ENCODE peak calls at places on chromosomes 12 and 14, in four cellular contexts. R is K562, M is sigmoid colon, N is esophagus muscularis mucosa. S is an unnamed sample.

GRCh38 chr12:121872546-121873223 is 14.0 kb upstream of the HPD start:
- DNase-seq in N (no peak), M (peak; percentile 94), R (peak; percentile 27), S (peak; percentile 43)

GRCh38 chr14:89660183-89660582 is 243.2 kb upstream of the FOXN3 start:
- DNase-seq in M (no peak), N (no peak), R (no peak), S (no peak)

GRCh38 chr12:125687820-125688219 is 622.6 kb downstream of the AACS start:
- DNase-seq in M (no peak), R (no peak), N (peak; percentile 75), S (no peak)

GRCh38 chr12:16281157-16281556 is 3.7 kb upstream of the SLC15A5 start:
- DNase-seq in R (no peak), N (no peak), M (no peak), S (no peak)

GRCh38 chr12:68334136-68334535 is 2.0 kb upstream of the MDM1 start:
- DNase-seq in N (peak; percentile 86), R (no peak), M (no peak), S (no peak)

GRCh38 chr12:95646781-95647184 is 95.5 kb upstream of the USP44 start:
- DNase-seq in M (no peak), N (no peak), R (no peak), S (no peak)

GRCh38 chr12:107468976-107469375 is 216.6 kb upstream of the PWP1 start:
- DNase-seq in M (no peak), N (no peak), R (no peak), S (no peak)

GRCh38 chr12:6869049-6870021 is 2.0 kb downstream of the TPI1 start:
- DNase-seq in N (peak; percentile 96), R (peak; percentile 31), M (peak; percentile 91), S (peak; percentile 83)

DNA sequence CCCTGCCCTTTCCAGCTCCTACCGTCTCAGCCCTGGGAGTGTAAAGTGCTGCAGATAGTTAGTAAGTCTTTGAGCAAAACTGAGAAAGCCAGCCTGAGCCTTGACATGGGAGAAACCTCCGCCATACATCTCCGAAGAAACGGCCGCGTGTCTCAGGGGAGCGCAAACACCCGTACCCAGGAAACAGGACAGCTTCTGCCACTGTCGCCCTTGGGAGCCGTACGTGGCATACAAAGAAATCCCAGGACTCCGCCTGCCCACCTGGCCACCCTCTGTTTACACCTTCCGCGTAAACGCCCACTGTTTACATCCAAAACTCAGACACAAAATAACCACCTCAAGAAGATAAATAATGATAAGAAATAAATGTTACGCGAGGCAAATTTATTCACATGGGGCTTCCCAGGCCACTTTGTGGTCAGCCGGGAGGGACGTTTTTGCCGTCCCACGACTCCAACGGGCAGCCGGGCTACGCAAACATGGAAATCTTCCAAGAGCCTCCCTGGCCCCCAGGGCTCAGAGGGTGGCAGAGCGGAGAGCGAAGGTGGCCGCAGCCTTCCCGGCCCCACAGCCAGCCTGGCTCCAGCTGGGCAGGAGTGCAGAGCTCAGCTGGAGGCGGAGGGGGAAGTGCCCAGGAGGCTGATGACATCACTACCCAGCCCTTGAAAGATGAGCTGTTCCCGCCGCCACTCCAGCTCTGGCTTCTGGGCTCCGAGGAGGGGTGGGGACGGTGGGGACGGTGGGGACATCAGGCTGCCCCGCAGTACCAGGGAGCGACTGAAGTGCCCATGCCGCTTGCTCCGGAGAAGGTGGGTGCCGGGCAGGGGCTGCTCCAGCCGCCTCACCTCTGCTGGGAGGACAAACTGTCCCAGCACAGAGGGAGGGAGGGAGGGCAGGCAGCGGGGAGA is at the start of gene BDKRB2:
- DNase-seq in M (peak; percentile 91), R (peak; percentile 11), N (no peak), S (peak; percentile 56)
- TF ChIP-seq EP300 in M (no peak), R (no peak), N (no peak), S (no peak)

GRCh38 chr14:96805906-96806305 is 8.7 kb downstream of the VRK1 start:
- DNase-seq in N (no peak), M (no peak), R (no peak), S (no peak)
- TF ChIP-seq EP300 in N (no peak), M (no peak), R (no peak), S (no peak)

GRCh38 chr12:75155962-75156361 is 53.7 kb downstream of the KCNC2 start:
- DNase-seq in N (no peak), M (no peak), R (no peak), S (no peak)

GRCh38 chr12:75162845-75163244 is 46.8 kb downstream of the KCNC2 start:
- DNase-seq in R (no peak), M (no peak), N (no peak), S (no peak)

GRCh38 chr12:75161495-75161894 is 48.1 kb downstream of the KCNC2 start:
- DNase-seq in N (no peak), R (no peak), M (no peak), S (no peak)
- TF ChIP-seq EP300 in N (no peak), R (no peak), M (no peak), S (no peak)

GRCh38 chr12:1838994-1839365 is 18.6 kb downstream of the LRTM2 start:
- DNase-seq in M (peak; percentile 46), N (no peak), R (no peak), S (no peak)

GRCh38 chr12:1836241-1836803 is 16.0 kb downstream of the LRTM2 start:
- DNase-seq in N (no peak), M (peak; percentile 55), R (no peak), S (no peak)

GRCh38 chr12:1836854-1837411 is 16.6 kb downstream of the LRTM2 start:
- DNase-seq in M (peak; percentile 50), N (no peak), R (no peak), S (no peak)

GRCh38 chr12:1838223-1838993 is 18.0 kb downstream of the LRTM2 start:
- DNase-seq in R (no peak), M (peak; percentile 18), N (no peak), S (no peak)

GRCh38 chr12:1837541-1838206 is 17.3 kb downstream of the LRTM2 start:
- DNase-seq in M (peak; percentile 41), N (no peak), R (no peak), S (no peak)
- TF ChIP-seq EP300 in M (no peak), N (no peak), R (no peak), S (no peak)

DNA sequence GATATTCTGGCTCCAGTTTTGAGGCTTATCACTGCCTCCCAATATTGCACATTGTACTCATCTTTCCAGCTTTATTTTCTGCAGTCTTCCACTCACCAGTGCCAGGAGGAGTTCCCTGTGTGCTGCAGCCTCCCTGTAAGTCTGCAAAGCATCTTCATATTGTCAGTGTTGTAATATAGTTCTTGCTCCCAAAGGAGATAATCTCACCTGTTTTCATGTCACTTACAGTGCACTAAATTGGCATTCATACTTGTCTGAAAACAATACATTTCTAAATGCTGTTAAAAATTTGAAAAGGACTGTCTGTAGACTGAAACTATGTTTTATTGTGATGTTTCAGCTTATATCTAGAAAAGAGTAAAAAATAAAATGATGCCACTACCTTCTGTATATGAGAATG is 146.8 kb upstream of the TMTC1 start:
- DNase-seq in R (no peak), N (no peak), M (no peak), S (no peak)
- TF ChIP-seq EP300 in R (no peak), N (no peak), M (no peak), S (no peak)

DNA sequence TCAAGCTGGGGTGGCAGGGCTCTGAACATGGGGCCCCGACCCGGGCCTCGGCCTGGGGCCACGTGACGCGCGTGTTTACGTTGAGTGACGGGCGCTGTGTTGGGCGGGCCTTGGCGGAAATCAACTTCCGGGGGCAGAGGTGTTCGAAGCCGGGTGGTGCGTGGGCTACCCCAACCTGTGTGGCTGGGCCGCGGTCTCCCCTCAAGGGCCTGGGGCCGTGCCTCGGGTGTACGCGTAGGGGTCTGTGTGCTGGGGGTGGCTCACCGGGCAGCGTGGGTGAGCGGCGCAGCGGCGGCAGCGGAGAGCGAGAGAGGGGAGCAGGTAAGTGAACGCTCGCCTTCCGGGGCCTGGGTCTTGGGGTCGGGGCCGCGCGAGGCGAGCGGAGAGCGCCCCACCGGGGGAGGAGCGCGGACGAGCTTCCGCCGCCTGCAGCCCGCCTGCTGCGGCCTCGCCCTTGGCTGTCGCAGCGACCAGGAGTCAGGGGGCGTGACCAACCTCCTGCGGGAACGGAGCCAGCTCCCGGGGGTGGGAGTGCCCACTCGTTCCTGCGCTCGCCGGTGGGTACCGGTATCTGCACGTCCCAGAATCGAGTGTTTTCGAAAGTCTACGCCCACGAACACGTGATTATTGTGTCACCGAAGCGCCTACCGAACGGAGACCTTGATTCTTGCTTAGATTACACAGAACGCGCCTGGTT is at the start of gene CCDC91:
- DNase-seq in R (peak; percentile 88), M (peak; percentile 94), N (peak; percentile 96), S (peak; percentile 87)
- TF ChIP-seq EP300 in R (peak; percentile 70), M (no peak), N (no peak), S (no peak)

DNA sequence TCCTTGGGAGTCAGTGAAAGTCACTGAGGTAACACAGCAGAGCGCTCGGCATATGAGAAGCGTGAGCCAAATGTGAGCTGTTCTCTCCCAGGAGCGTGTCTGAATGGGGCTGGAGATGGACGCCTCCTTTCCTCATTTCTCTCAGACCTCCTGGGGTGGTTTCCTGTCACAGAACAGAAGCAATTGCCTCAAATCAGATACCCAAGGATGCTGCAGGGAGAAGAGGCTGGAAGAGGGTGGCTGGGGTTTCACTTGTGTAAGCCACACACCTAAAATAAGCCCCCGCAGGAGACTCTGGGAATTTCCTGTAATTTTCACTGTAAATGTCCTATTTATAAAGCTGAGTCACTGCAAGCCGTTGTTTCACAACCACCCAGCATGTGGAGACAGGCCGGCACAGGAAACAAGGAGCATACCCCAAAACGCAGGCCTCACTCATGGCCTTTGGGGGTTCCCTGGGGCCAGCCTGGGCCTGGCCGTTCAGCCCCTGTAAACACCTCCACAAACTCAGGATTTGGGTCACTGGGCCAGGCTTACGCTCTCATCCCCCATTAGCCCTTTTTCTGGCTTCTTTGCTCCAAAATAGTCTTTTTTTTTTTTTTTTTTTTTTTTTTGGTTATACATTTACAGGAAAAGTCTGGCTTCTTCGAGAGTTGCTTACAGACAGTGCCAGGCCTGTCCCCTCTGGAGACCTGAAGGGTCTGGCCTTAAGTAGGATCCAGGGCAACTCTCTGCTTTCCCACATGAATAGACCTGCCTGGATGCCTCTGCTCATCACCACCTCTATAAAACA is 55.3 kb downstream of the VCPKMT start:
- DNase-seq in N (no peak), R (peak; percentile 60), M (peak; percentile 86), S (peak; percentile 33)
- TF ChIP-seq EP300 in N (no peak), R (peak; percentile 81), M (no peak), S (no peak)

GRCh38 chr12:124380793-124381453 is 86.0 kb downstream of the RFLNA start:
- DNase-seq in M (no peak), R (no peak), N (no peak), S (no peak)

GRCh38 chr12:124383028-124383427 is 88.1 kb downstream of the RFLNA start:
- DNase-seq in M (no peak), R (no peak), N (no peak), S (no peak)

GRCh38 chr12:124379938-124380754 is 85.3 kb downstream of the RFLNA start:
- DNase-seq in R (no peak), M (peak; percentile 94), N (no peak), S (peak; percentile 84)

GRCh38 chr12:124379379-124379937 is 84.6 kb downstream of the RFLNA start:
- DNase-seq in N (no peak), R (no peak), M (no peak), S (no peak)

GRCh38 chr12:124381454-124382207 is 86.7 kb downstream of the RFLNA start:
- DNase-seq in R (no peak), M (peak; percentile 98), N (peak; percentile 99), S (peak; percentile 95)
- TF ChIP-seq EP300 in R (no peak), M (peak; percentile 74), N (no peak), S (peak; percentile 76)

GRCh38 chr12:45089417-45089816 is 38.5 kb upstream of the DBX2 start:
- DNase-seq in M (no peak), N (no peak), R (no peak), S (no peak)
- TF ChIP-seq EP300 in M (no peak), N (no peak), R (no peak), S (no peak)